ENCODE peak calls at places on chromosomes 16 and 17, in nine cellular contexts. G is GM03348; M is amniotic epithelial cell; O is mucosa of descending colon; W is stimulated activated CD4-positive, alpha-beta T cell treated with anti-CD3 and anti-CD28 coated beads, Interleukin-15, amount 100 ng/mL, for 24 hours; E is GOT3; I is GM06990; A is nephron progenitor cell; K is HuH-7.5. S is an unnamed sample.
A peak's percentile ranks its signal among the peaks of the same experiment; 100 is the strongest.

GRCh38 chr16:84730406-84731106 is 30.8 kb downstream of the USP10 start:
- DNase-seq in G (peak; percentile 89), M (peak; percentile 95), O (no peak), W (no peak), E (no peak), I (no peak), A (no peak), K (peak; percentile 59), S (peak; percentile 67)

GRCh38 chr16:85256190-85256739 is 144.0 kb upstream of the CIBAR2 start:
- DNase-seq in G (no peak), M (no peak), O (no peak), W (no peak), E (no peak), I (no peak), A (no peak), K (no peak), S (no peak)

GRCh38 chr17:27807567-27808470 is 7.5 kb upstream of the NOS2 start:
- DNase-seq in G (no peak), M (peak; percentile 1), O (peak; percentile 65), W (peak; percentile 68), E (no peak), I (peak; percentile 75), A (no peak), K (no peak), S (no peak)

GRCh38 chr17:48998557-48999440 is 1.6 kb downstream of the IGF2BP1 start:
- DNase-seq in G (peak; percentile 18), M (peak; percentile 69), O (no peak), W (peak; percentile 10), E (no peak), I (no peak), A (no peak), K (no peak), S (no peak)

GRCh38 chr17:63113167-63113566 is 147.1 kb downstream of the TANC2 start:
- DNase-seq in G (no peak), M (peak; percentile 20), O (no peak), W (no peak), E (no peak), I (no peak), A (no peak), K (peak; percentile 11), S (no peak)

GRCh38 chr17:80012751-80013741 is 22.6 kb downstream of the TBC1D16 start:
- DNase-seq in G (no peak), M (no peak), O (no peak), W (no peak), E (no peak), I (no peak), A (no peak), K (no peak), S (no peak)

GRCh38 chr16:89375021-89375420 is 115.3 kb downstream of the ANKRD11 start:
- DNase-seq in G (no peak), M (no peak), O (no peak), W (no peak), E (no peak), I (peak; percentile 48), A (no peak), K (no peak), S (no peak)

GRCh38 chr16:19223235-19223847 is 55.3 kb downstream of the SYT17 start:
- DNase-seq in G (no peak), M (no peak), O (peak; percentile 80), W (peak; percentile 72), E (no peak), I (no peak), A (peak; percentile 66), K (no peak), S (no peak)

GRCh38 chr17:79842656-79843474 is 3.6 kb upstream of the CBX4 start:
- DNase-seq in G (no peak), M (no peak), O (peak; percentile 47), W (peak; percentile 40), E (no peak), I (no peak), A (peak; percentile 47), K (no peak), S (no peak)

GRCh38 chr17:8243827-8244226 is 4.0 kb downstream of the CTC1 start:
- DNase-seq in G (no peak), M (no peak), O (no peak), W (no peak), E (no peak), I (no peak), A (no peak), K (no peak), S (no peak)

GRCh38 chr16:80894091-80894490 is 89.7 kb upstream of the CDYL2 start:
- DNase-seq in G (no peak), M (peak; percentile 47), O (no peak), W (no peak), E (no peak), I (no peak), A (no peak), K (no peak), S (no peak)

GRCh38 chr17:41049110-41049509 is 2.0 kb upstream of the KRTAP2-1 start:
- DNase-seq in G (peak; percentile 42), M (peak; percentile 36), O (no peak), W (no peak), E (no peak), I (no peak), A (no peak), K (no peak), S (peak; percentile 71)

GRCh38 chr16:57999971-58000705 is at the start of gene ZNF319:
- DNase-seq in G (peak; percentile 71), M (no peak), O (peak; percentile 53), W (peak; percentile 32), E (no peak), I (no peak), A (no peak), K (peak; percentile 64), S (no peak)

GRCh38 chr16:67404740-67405226 is 11.5 kb upstream of the TPPP3 start:
- DNase-seq in G (no peak), M (no peak), O (peak; percentile 71), W (no peak), E (no peak), I (no peak), A (no peak), K (no peak), S (no peak)

GRCh38 chr17:2453325-2453724 is 52.5 kb upstream of the MNT start:
- DNase-seq in G (no peak), M (no peak), O (no peak), W (no peak), E (no peak), I (no peak), A (no peak), K (no peak), S (no peak)

GRCh38 chr17:7296189-7296861 is 1.9 kb upstream of the YBX2 start:
- DNase-seq in G (peak; percentile 92), M (peak; percentile 66), O (peak; percentile 91), W (peak; percentile 80), E (peak; percentile 58), I (peak; percentile 84), A (peak; percentile 94), K (peak; percentile 87), S (no peak)

GRCh38 chr16:52494621-52495020 is 52.3 kb downstream of the TOX3 start:
- DNase-seq in G (no peak), M (no peak), O (no peak), W (no peak), E (no peak), I (no peak), A (no peak), K (no peak), S (no peak)

GRCh38 chr17:39244016-39244599 is 18.4 kb upstream of the STAC2 start:
- DNase-seq in G (no peak), M (no peak), O (no peak), W (no peak), E (no peak), I (peak; percentile 41), A (no peak), K (no peak), S (no peak)

GRCh38 chr16:16062023-16062932 is 112.9 kb downstream of the ABCC1 start:
- DNase-seq in G (no peak), M (peak; percentile 31), O (no peak), W (peak; percentile 12), E (no peak), I (no peak), A (no peak), K (no peak), S (no peak)

GRCh38 chr17:70184770-70185169 is 15.4 kb downstream of the KCNJ2 start:
- DNase-seq in G (peak; percentile 45), M (peak; percentile 82), O (no peak), W (no peak), E (no peak), I (no peak), A (no peak), K (no peak), S (no peak)

GRCh38 chr16:30104492-30104891 is 8.5 kb upstream of the YPEL3 start:
- DNase-seq in G (no peak), M (no peak), O (peak; percentile 34), W (no peak), E (no peak), I (no peak), A (no peak), K (no peak), S (no peak)

GRCh38 chr16:49675417-49675816 is 180.5 kb downstream of the ZNF423 start:
- DNase-seq in G (no peak), M (no peak), O (no peak), W (no peak), E (no peak), I (no peak), A (no peak), K (no peak), S (no peak)

GRCh38 chr17:27895110-27895895 is 2.1 kb upstream of the LYRM9 start:
- DNase-seq in G (no peak), M (no peak), O (no peak), W (no peak), E (no peak), I (no peak), A (no peak), K (no peak), S (no peak)

GRCh38 chr17:45584092-45585036 is 93.8 kb upstream of the PLEKHM1 start:
- DNase-seq in G (peak; percentile 26), M (peak; percentile 22), O (peak; percentile 83), W (peak; percentile 78), E (no peak), I (peak; percentile 89), A (peak; percentile 70), K (peak; percentile 36), S (peak; percentile 59)

GRCh38 chr16:81311762-81312161 is 3.0 kb upstream of the GAN start:
- DNase-seq in G (no peak), M (no peak), O (no peak), W (no peak), E (no peak), I (no peak), A (no peak), K (no peak), S (no peak)

GRCh38 chr17:41404024-41404651 is 6.7 kb upstream of the KRT31 start:
- DNase-seq in G (peak; percentile 80), M (peak; percentile 95), O (no peak), W (peak; percentile 74), E (peak; percentile 39), I (no peak), A (no peak), K (no peak), S (peak; percentile 87)

GRCh38 chr16:16001856-16002255 is 52.4 kb downstream of the ABCC1 start:
- DNase-seq in G (no peak), M (no peak), O (no peak), W (no peak), E (no peak), I (no peak), A (no peak), K (no peak), S (no peak)

GRCh38 chr16:71410146-71410545 is 31.7 kb downstream of the TLE7 start:
- DNase-seq in G (no peak), M (no peak), O (no peak), W (no peak), E (no peak), I (no peak), A (no peak), K (no peak), S (no peak)

GRCh38 chr16:12600116-12600515 is 203.6 kb downstream of the CPPED1 start:
- DNase-seq in G (no peak), M (no peak), O (no peak), W (no peak), E (no peak), I (no peak), A (no peak), K (no peak), S (no peak)

GRCh38 chr16:70430667-70431536 is 8.0 kb downstream of the ST3GAL2 start:
- DNase-seq in G (no peak), M (no peak), O (no peak), W (peak; percentile 72), E (no peak), I (peak; percentile 84), A (peak; percentile 29), K (no peak), S (no peak)

GRCh38 chr16:50297301-50298074 is 31.1 kb downstream of the ADCY7 start:
- DNase-seq in G (no peak), M (no peak), O (peak; percentile 21), W (no peak), E (no peak), I (peak; percentile 6), A (no peak), K (no peak), S (no peak)